ENCODE peak calls at places on chromosomes 6 and 20, in eight cellular contexts. K, O, G, Q, S, J, A and F are unnamed samples.

GRCh38 chr20:3929713-3930060 is 40.5 kb downstream of the PANK2 start:
- DNase-seq in O (no peak), K (no peak), S (no peak), Q (no peak), J (no peak), G (no peak), A (no peak), F (no peak)

GRCh38 chr6:84280030-84280429 is 52.6 kb upstream of the CEP162 start:
- DNase-seq in O (no peak), J (no peak), A (no peak), G (no peak), S (no peak), Q (no peak), K (no peak), F (no peak)

GRCh38 chr6:126886106-126886505 is 232.4 kb upstream of the RSPO3 start:
- DNase-seq in A (no peak), G (no peak), K (no peak), Q (no peak), S (no peak), J (no peak), O (no peak), F (no peak)

GRCh38 chr6:166584813-166585429 is 1.6 kb downstream of the RAMACL start:
- DNase-seq in G (no peak), S (no peak), K (no peak), A (no peak), Q (no peak), J (no peak), O (no peak), F (no peak)

GRCh38 chr20:56630086-56630493 is 984 bp downstream of the TFAP2C start:
- DNase-seq in S (no peak), J (no peak), K (no peak), Q (peak), O (peak), A (peak), G (no peak), F (no peak)

GRCh38 chr20:16381444-16381843 is 191.8 kb downstream of the KIF16B start:
- DNase-seq in K (no peak), O (no peak), Q (no peak), J (no peak), G (no peak), A (no peak), S (no peak), F (no peak)

GRCh38 chr6:94289131-94289530 is 869.8 kb upstream of the EPHA7 start:
- DNase-seq in A (no peak), G (no peak), K (no peak), J (no peak), O (peak), Q (no peak), S (no peak), F (no peak)

GRCh38 chr6:56347526-56347925 is 100.1 kb upstream of the COL21A1 start:
- DNase-seq in G (no peak), A (no peak), O (no peak), S (no peak), K (no peak), J (no peak), Q (no peak), F (no peak)

GRCh38 chr6:166501246-166501645 is 85.2 kb downstream of the RAMACL start:
- DNase-seq in S (no peak), O (no peak), J (no peak), K (no peak), G (no peak), Q (no peak), A (no peak), F (no peak)